ENCODE peak calls at places on chromosomes 13 and 19, in four cellular contexts. One of them, this sample, is unnamed.

GRCh38 chr19:56314018-56314583 is 538 bp downstream of the ZSCAN5A start:
- ATAC-seq in stimulated activated naive B cell treated with anti-CD40 and anti-IgM and Interleukin-4, amounts not matched to agents 10 μg/mL and 1 μg/mL and 100 μg/mL, for 72 hours: peak
- ATAC-seq in activated T-helper 17 cell treated with anti-CD3 and anti-CD28 coated beads, Interleukin-2, amount 50 U/mL, for 72 hours: peak
- ATAC-seq in left cardiac atrium: peak
- ATAC-seq in this sample: no peak

GRCh38 chr13:113897161-113897560 is 33.3 kb upstream of the GAS6 start:
- ATAC-seq in stimulated activated naive B cell treated with anti-CD40 and anti-IgM and Interleukin-4, amounts not matched to agents 10 μg/mL and 1 μg/mL and 100 μg/mL, for 72 hours: no peak
- ATAC-seq in activated T-helper 17 cell treated with anti-CD3 and anti-CD28 coated beads, Interleukin-2, amount 50 U/mL, for 72 hours: no peak
- ATAC-seq in left cardiac atrium: peak
- ATAC-seq in this sample: no peak

GRCh38 chr19:48806818-48807589 is 3.8 kb downstream of the BCAT2 start:
- ATAC-seq in stimulated activated naive B cell treated with anti-CD40 and anti-IgM and Interleukin-4, amounts not matched to agents 10 μg/mL and 1 μg/mL and 100 μg/mL, for 72 hours: no peak
- ATAC-seq in activated T-helper 17 cell treated with anti-CD3 and anti-CD28 coated beads, Interleukin-2, amount 50 U/mL, for 72 hours: no peak
- ATAC-seq in left cardiac atrium: peak
- ATAC-seq in this sample: peak

GRCh38 chr19:49136771-49137171 is 17.4 kb downstream of the PPFIA3 start:
- ATAC-seq in stimulated activated naive B cell treated with anti-CD40 and anti-IgM and Interleukin-4, amounts not matched to agents 10 μg/mL and 1 μg/mL and 100 μg/mL, for 72 hours: no peak
- ATAC-seq in activated T-helper 17 cell treated with anti-CD3 and anti-CD28 coated beads, Interleukin-2, amount 50 U/mL, for 72 hours: no peak
- ATAC-seq in left cardiac atrium: peak
- ATAC-seq in this sample: no peak

GRCh38 chr13:98944336-98944735 is 33.5 kb downstream of the DOCK9 start:
- ATAC-seq in stimulated activated naive B cell treated with anti-CD40 and anti-IgM and Interleukin-4, amounts not matched to agents 10 μg/mL and 1 μg/mL and 100 μg/mL, for 72 hours: no peak
- ATAC-seq in activated T-helper 17 cell treated with anti-CD3 and anti-CD28 coated beads, Interleukin-2, amount 50 U/mL, for 72 hours: no peak
- ATAC-seq in left cardiac atrium: no peak
- ATAC-seq in this sample: no peak

GRCh38 chr19:46784262-46785053 is 3.9 kb downstream of the SLC1A5 start:
- ATAC-seq in stimulated activated naive B cell treated with anti-CD40 and anti-IgM and Interleukin-4, amounts not matched to agents 10 μg/mL and 1 μg/mL and 100 μg/mL, for 72 hours: no peak
- ATAC-seq in activated T-helper 17 cell treated with anti-CD3 and anti-CD28 coated beads, Interleukin-2, amount 50 U/mL, for 72 hours: peak
- ATAC-seq in left cardiac atrium: peak
- ATAC-seq in this sample: peak

GRCh38 chr13:98173431-98173921 is 3.6 kb downstream of the RNF113B start:
- ATAC-seq in stimulated activated naive B cell treated with anti-CD40 and anti-IgM and Interleukin-4, amounts not matched to agents 10 μg/mL and 1 μg/mL and 100 μg/mL, for 72 hours: no peak
- ATAC-seq in activated T-helper 17 cell treated with anti-CD3 and anti-CD28 coated beads, Interleukin-2, amount 50 U/mL, for 72 hours: no peak
- ATAC-seq in left cardiac atrium: peak
- ATAC-seq in this sample: no peak

GRCh38 chr19:56573914-56574313 is 6.6 kb downstream of the ZNF470 start:
- ATAC-seq in stimulated activated naive B cell treated with anti-CD40 and anti-IgM and Interleukin-4, amounts not matched to agents 10 μg/mL and 1 μg/mL and 100 μg/mL, for 72 hours: no peak
- ATAC-seq in activated T-helper 17 cell treated with anti-CD3 and anti-CD28 coated beads, Interleukin-2, amount 50 U/mL, for 72 hours: no peak
- ATAC-seq in left cardiac atrium: no peak
- ATAC-seq in this sample: no peak

GRCh38 chr13:114130708-114131580 is 1.5 kb downstream of the RASA3 start:
- ATAC-seq in stimulated activated naive B cell treated with anti-CD40 and anti-IgM and Interleukin-4, amounts not matched to agents 10 μg/mL and 1 μg/mL and 100 μg/mL, for 72 hours: peak
- ATAC-seq in activated T-helper 17 cell treated with anti-CD3 and anti-CD28 coated beads, Interleukin-2, amount 50 U/mL, for 72 hours: peak
- ATAC-seq in left cardiac atrium: peak
- ATAC-seq in this sample: peak

GRCh38 chr13:74068471-74068870 is 65.7 kb downstream of the KLF12 start:
- ATAC-seq in stimulated activated naive B cell treated with anti-CD40 and anti-IgM and Interleukin-4, amounts not matched to agents 10 μg/mL and 1 μg/mL and 100 μg/mL, for 72 hours: no peak
- ATAC-seq in activated T-helper 17 cell treated with anti-CD3 and anti-CD28 coated beads, Interleukin-2, amount 50 U/mL, for 72 hours: peak
- ATAC-seq in left cardiac atrium: no peak
- ATAC-seq in this sample: no peak

GRCh38 chr19:15282311-15282705 is 50.0 kb downstream of the BRD4 start:
- ATAC-seq in stimulated activated naive B cell treated with anti-CD40 and anti-IgM and Interleukin-4, amounts not matched to agents 10 μg/mL and 1 μg/mL and 100 μg/mL, for 72 hours: no peak
- ATAC-seq in activated T-helper 17 cell treated with anti-CD3 and anti-CD28 coated beads, Interleukin-2, amount 50 U/mL, for 72 hours: no peak
- ATAC-seq in left cardiac atrium: no peak
- ATAC-seq in this sample: no peak

This sample was measured in activated CD4-positive, CD25-positive, alpha-beta regulatory T cell treated with anti-CD3 and anti-CD28 coated beads, Interleukin-2, amount 50 U/mL, for 24 hours.